ENCODE peak calls at places on chromosomes 3 and 15, in five cellular contexts. U, W, N, B and L are unnamed samples.

GRCh38 chr3:126537730-126538281 is 13.9 kb downstream of the CHST13 start:
- DNase-seq in B (no peak), U (no peak), W (no peak), N (no peak), L (no peak)

GRCh38 chr3:56917740-56918568 is 116.2 kb upstream of the ARHGEF3 start:
- DNase-seq in N (no peak), B (no peak), W (no peak), U (no peak), L (no peak)

GRCh38 chr3:190339130-190339529 is 16.9 kb upstream of the CLDN1 start:
- DNase-seq in W (peak), B (no peak), U (no peak), N (no peak), L (no peak)

GRCh38 chr3:83843716-83844115 is 1115.1 kb upstream of the CADM2 start:
- DNase-seq in W (no peak), B (peak), N (no peak), U (no peak), L (peak)

GRCh38 chr3:109336272-109336957 is 931 bp downstream of the DPPA4 start:
- DNase-seq in N (peak), W (peak), U (no peak), B (no peak), L (peak)

GRCh38 chr3:62335196-62335595 is 38.2 kb downstream of the FEZF2 start:
- DNase-seq in N (no peak), U (peak), B (peak), W (no peak), L (no peak)

GRCh38 chr3:183261103-183261502 is 8.1 kb downstream of the B3GNT5 start:
- DNase-seq in B (no peak), N (no peak), W (no peak), U (no peak), L (no peak)

GRCh38 chr3:27307566-27307965 is 61.6 kb downstream of the NEK10 start:
- DNase-seq in W (no peak), U (no peak), B (no peak), N (peak), L (no peak)

GRCh38 chr15:72339777-72340177 is 19.8 kb upstream of the CELF6 start:
- DNase-seq in B (peak), W (peak), N (peak), U (no peak), L (peak)

GRCh38 chr3:48852151-48852550 is 4.5 kb upstream of the PRKAR2A start:
- DNase-seq in B (no peak), U (no peak), W (no peak), N (no peak), L (no peak)

GRCh38 chr3:128469128-128469527 is 2.4 kb upstream of the DNAJB8 start:
- DNase-seq in N (no peak), B (no peak), U (no peak), W (no peak), L (no peak)

GRCh38 chr3:197154-197855 is 742 bp downstream of the CHL1 start:
- DNase-seq in U (peak), N (no peak), W (no peak), B (no peak), L (peak)

GRCh38 chr3:101925564-101925963 is 76.2 kb downstream of the NFKBIZ start:
- DNase-seq in U (no peak), B (no peak), W (no peak), N (no peak), L (no peak)

GRCh38 chr3:95926904-95927501 is 887.4 kb upstream of the EPHA6 start:
- DNase-seq in B (no peak), U (no peak), W (no peak), N (no peak), L (peak)

GRCh38 chr3:63562323-63562722 is 90.2 kb upstream of the SNTN start:
- DNase-seq in W (no peak), U (no peak), N (no peak), B (no peak), L (no peak)

GRCh38 chr3:184582583-184582982 is 21.0 kb downstream of the EPHB3 start:
- DNase-seq in W (peak), B (no peak), N (no peak), U (no peak), L (peak)

GRCh38 chr3:94416768-94417167 is 353.9 kb downstream of the NSUN3 start:
- DNase-seq in W (no peak), N (no peak), U (no peak), B (no peak), L (no peak)

GRCh38 chr3:98980915-98981596 is 79.6 kb upstream of the DCBLD2 start:
- DNase-seq in B (no peak), U (no peak), W (peak), N (no peak), L (peak)